ENCODE peak calls at places on chromosome 2, in four cellular contexts. H is H1, E is HepG2, Z is K562. X is an unnamed sample. For H3K36me3, the result is how much of the 10 kb centered on the place peaks cover.

GRCh38 chr2:128914320-128914719 is 595.7 kb upstream of the HS6ST1 start:
- DNase-seq in H (no peak), Z (no peak), E (no peak), X (no peak)

GRCh38 chr2:56239437-56239836 is 55.6 kb downstream of the CCDC85A start:
- DNase-seq in H (no peak), E (no peak), Z (no peak), X (peak)

GRCh38 chr2:189783451-189783926 is 650 bp downstream of the ORMDL1 start:
- DNase-seq in H (no peak), Z (no peak), E (peak), X (no peak)

GRCh38 chr2:203802277-203803045 is 65.1 kb upstream of the CTLA4 start:
- DNase-seq in H (no peak), E (no peak), Z (no peak), X (no peak)

GRCh38 chr2:109128466-109129355 is at the start of gene SH3RF3:
- DNase-seq in Z (no peak), E (no peak), H (peak), X (peak)

GRCh38 chr2:163878718-163879117 is 142.9 kb upstream of the FIGN start:
- DNase-seq in Z (peak), E (peak), H (peak), X (peak)

GRCh38 chr2:121335294-121336290 is 50.6 kb upstream of the TFCP2L1 start:
- DNase-seq in Z (no peak), E (no peak), H (peak), X (no peak)

GRCh38 chr2:66014450-66014849 is 420.5 kb upstream of the MEIS1 start:
- DNase-seq in Z (no peak), H (no peak), E (no peak), X (no peak)

GRCh38 chr2:154338359-154338967 is 360.0 kb upstream of the KCNJ3 start:
- DNase-seq in H (no peak), E (no peak), Z (no peak), X (no peak)

GRCh38 chr2:197179744-197180498 is 130.7 kb downstream of the ANKRD44 start:
- DNase-seq in E (no peak), H (no peak), Z (no peak), X (peak)

GRCh38 chr2:206800501-206801416 is 35.4 kb downstream of the FASTKD2 start:
- DNase-seq in Z (peak), H (peak), E (peak), X (peak)

GRCh38 chr2:59177748-59178147 is 936.6 kb upstream of the FANCL start:
- DNase-seq in E (no peak), Z (no peak), H (no peak), X (no peak)

GRCh38 chr2:203623104-203623503 is 83.3 kb upstream of the CD28 start:
- DNase-seq in H (no peak), E (no peak), Z (no peak), X (no peak)

GRCh38 chr2:201482543-201482942 is 31.0 kb downstream of the STRADB start:
- DNase-seq in Z (no peak), E (no peak), H (no peak), X (no peak)

GRCh38 chr2:120765031-120765910 is 29.6 kb downstream of the GLI2 start:
- DNase-seq in Z (no peak), H (no peak), E (no peak), X (peak)

GRCh38 chr2:71646028-71646427 is 192.7 kb downstream of the DYSF start:
- DNase-seq in E (no peak), Z (no peak), H (no peak), X (no peak)

GRCh38 chr2:81283081-81283480 is 978.5 kb upstream of the LRRTM1 start:
- DNase-seq in H (no peak), Z (no peak), E (no peak), X (no peak)

GRCh38 chr2:98801930-98802329 is 71.0 kb upstream of the MGAT4A start:
- DNase-seq in Z (no peak), H (no peak), E (no peak), X (no peak)

GRCh38 chr2:127621981-127622431 is 23.9 kb upstream of the GPR17 start:
- DNase-seq in H (no peak), Z (no peak), E (no peak), X (no peak)

GRCh38 chr2:183179156-183179555 is 54.9 kb downstream of the NUP35 start:
- DNase-seq in H (no peak), Z (no peak), E (no peak), X (peak)

GRCh38 chr2:234425923-234426603 is 70.8 kb downstream of the ARL4C start:
- DNase-seq in E (no peak), Z (no peak), H (no peak), X (no peak)

GRCh38 chr2:7020468-7020867 is 103.3 kb downstream of the RNF144A start:
- DNase-seq in Z (no peak), H (no peak), E (no peak), X (no peak)

GRCh38 chr2:215427585-215427984 is 8.3 kb downstream of the FN1 start:
- DNase-seq in H (no peak), E (no peak), Z (no peak), X (no peak)

GRCh38 chr2:41736105-41736567 is 311.7 kb upstream of the PKDCC start:
- DNase-seq in E (no peak), H (no peak), Z (no peak), X (no peak)

GRCh38 chr2:232931636-232932035 is 61.6 kb downstream of the SNORC start:
- DNase-seq in Z (no peak), H (no peak), E (no peak), X (no peak)

GRCh38 chr2:79432731-79433146 is 80.1 kb upstream of the CTNNA2 start:
- DNase-seq in H (no peak), Z (no peak), E (peak), X (no peak)

GRCh38 chr2:113828086-113828742 is 61.7 kb upstream of the ACTR3 start:
- DNase-seq in Z (no peak), E (no peak), H (no peak), X (no peak)

GRCh38 chr2:113829270-113829669 is 60.6 kb upstream of the ACTR3 start:
- DNase-seq in Z (no peak), H (no peak), E (no peak), X (no peak)

GRCh38 chr2:113827426-113827825 is 62.5 kb upstream of the ACTR3 start:
- DNase-seq in H (no peak), Z (no peak), E (no peak), X (no peak)

GRCh38 chr2:113823729-113824595 is 65.9 kb upstream of the ACTR3 start:
- DNase-seq in Z (no peak), H (no peak), E (no peak), X (no peak)

DNA sequence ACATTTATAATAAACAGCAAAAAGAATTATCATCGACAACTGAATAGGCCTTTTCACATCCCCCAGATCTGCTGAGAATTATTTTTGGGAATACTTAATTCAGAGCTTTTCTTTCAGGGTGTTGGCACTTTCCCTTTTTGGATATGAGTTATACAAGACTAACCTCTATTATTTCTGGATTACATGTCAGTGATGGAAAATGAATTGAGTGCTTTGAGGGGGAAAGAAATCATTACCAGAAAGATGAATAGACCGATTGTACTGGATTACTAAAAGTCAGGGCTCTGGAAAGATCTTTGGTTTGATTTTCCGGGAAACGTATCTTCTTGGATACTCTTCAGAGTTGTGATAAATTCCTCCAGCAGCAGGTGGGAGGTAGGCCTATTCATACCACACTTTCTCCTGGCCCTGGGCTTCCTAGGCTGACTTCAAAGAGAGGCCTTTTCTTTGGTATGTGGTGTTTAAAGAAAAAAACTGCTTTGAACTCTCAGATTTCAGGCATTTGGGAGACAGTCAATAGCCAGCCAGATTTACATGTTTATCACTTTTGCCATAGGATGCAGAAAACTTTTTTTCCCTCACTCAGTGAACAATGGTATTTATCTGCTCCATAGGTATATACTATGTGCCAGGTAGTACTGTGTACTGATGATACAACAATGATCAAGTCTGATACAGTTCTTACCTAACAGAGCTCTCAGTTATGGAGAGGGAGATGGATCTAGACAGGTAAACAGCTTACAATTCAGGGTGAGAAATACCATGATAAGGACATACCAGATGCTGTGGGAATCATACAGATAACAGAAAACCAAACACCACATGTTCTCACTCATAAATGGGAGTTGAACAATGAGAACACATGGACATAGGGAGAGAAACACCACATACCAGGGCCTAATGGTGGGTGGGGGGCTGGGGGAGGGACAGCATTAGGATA is 63.3 kb upstream of the ACTR3 start:
- DNase-seq in E (peak), Z (no peak), H (no peak), X (no peak)
- H3K9ac ChIP-seq in E (no peak), Z (no peak), H (no peak), X (no peak)

DNA sequence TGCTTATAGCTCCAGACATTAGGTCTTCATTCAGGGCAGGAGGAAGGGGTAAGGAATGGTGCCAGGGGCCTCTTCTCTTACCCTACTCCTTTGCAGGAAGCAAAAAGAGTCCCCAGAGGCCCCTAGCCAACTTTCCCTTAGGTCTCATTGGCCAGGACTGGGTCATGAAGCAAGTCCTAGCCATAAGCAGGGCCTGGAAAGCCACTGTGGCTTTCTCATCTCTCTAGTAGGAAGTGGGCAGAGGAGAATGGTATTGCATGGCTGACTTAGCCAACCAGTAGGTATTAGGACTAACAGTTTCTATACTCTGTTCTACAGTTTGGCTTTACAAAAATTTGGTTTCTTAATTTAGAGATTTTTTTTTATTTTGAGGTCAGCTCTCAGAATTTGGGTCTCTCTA is 4.8 kb downstream of the FAM228A start:
- DNase-seq in Z (no peak), E (no peak), H (no peak), X (no peak)
- TF ChIP-seq JUN in Z (no peak), E (no peak), H (no peak), X (no peak)

DNA sequence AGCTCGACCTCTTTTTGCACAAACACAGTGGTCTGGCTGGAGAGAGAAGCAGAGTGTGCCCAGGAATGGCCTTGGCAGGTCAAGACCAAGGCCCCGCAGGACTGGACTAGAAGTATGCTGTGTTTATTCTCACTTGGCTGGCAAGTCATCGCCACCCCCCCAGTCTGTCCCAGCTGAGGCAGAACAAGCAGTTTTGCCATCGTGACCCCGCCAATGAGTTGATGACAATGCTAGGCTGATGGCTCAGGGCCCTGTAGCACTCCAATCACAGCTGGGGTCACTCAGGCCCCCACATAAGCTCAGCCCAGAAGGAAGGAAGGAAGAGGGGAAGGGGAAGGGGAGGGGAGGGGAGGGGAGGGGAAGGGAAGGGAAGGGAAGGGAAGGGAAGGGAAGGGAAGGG is 212.0 kb downstream of the TTC32 start:
- DNase-seq in E (no peak), H (no peak), Z (no peak), X (no peak)
- H3K36me3 ChIP-seq in E (under half), H (under half), Z (under half), X (under half)

DNA sequence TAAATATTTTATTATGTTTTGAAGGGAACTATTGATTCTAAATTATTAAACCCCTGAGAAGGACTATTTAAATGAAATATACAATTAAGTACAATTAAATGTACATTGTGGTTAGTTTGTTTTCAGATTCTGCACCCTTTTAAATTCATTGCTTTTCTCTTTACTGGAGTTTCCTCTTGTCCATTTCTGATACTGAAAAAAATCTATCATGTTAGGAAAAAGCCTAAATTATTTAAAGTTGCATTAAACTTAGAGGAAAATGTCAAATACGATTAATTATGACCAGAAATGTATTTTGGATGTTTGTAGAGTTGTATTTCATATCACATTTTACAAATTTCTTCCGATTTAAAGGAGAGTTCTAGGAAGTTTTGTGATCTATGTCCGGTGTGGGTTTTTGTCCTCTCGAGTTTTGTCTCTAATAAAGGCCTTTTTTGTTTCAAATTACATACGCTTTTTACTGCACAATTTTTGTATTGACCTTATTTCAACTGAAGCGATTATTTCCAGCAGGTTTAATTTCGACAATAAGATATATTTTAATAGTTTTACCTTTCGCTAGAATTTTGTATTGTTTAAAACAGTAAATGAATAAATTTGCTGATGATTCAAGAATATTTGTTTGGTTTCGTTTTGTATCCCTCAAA is 3.2 kb upstream of the SATB2 start:
- DNase-seq in E (no peak), Z (no peak), H (no peak), X (peak)
- H3K9ac ChIP-seq in E (peak), Z (no peak), H (no peak), X (no peak)

X was measured in endothelial cell of umbilical vein.